ENCODE peak calls at places on chromosomes 4 and X, in seven cellular contexts. J is neural progenitor cell; V is effector memory CD4-positive, alpha-beta T cell; A is lower lobe of right lung; T is PC-3; K is fibroblast of lung; O is CD4-positive, CD25-positive, alpha-beta regulatory T cell. Z is an unnamed sample. For H3K4me1 and H3K27me3, the result is how much of the 10 kb centered on the place peaks cover.

GRCh38 chrX:130878350-130879341 is 24.4 kb downstream of the ENOX2 start:
- DNase-seq in V (no peak), O (no peak), J (no peak), A (peak), T (peak), K (peak), Z (peak)

GRCh38 chrX:24226176-24226575 is 76.6 kb downstream of the ZFX start:
- DNase-seq in O (no peak), K (no peak), V (no peak), A (no peak), J (no peak), T (no peak), Z (no peak)

GRCh38 chr4:69881173-69881773 is 21.3 kb upstream of the SULT1E1 start:
- DNase-seq in A (no peak), V (no peak), T (peak), K (peak), O (peak), J (peak), Z (no peak)

GRCh38 chrX:23667239-23668177 is at the start of gene PRDX4:
- DNase-seq in V (peak), O (peak), J (peak), K (peak), A (peak), T (peak), Z (peak)

GRCh38 chrX:7582191-7582590 is 260.8 kb upstream of the VCX start:
- DNase-seq in T (no peak), O (no peak), J (no peak), A (no peak), V (no peak), K (no peak), Z (no peak)

GRCh38 chrX:155880586-155881157 is 473 bp upstream of the VAMP7 start:
- DNase-seq in K (peak), J (no peak), T (no peak), V (no peak), A (no peak), O (no peak), Z (no peak)

GRCh38 chr4:23369331-23369730 is 520.5 kb downstream of the PPARGC1A start:
- DNase-seq in O (no peak), V (no peak), K (no peak), T (no peak), J (peak), A (no peak), Z (no peak)

GRCh38 chr4:5973486-5974220 is 44.6 kb downstream of the C4orf50 start:
- DNase-seq in A (no peak), J (no peak), O (no peak), V (no peak), K (no peak), T (no peak), Z (no peak)

GRCh38 chr4:189090174-189090814 is 850.4 kb upstream of the FRG1 start:
- DNase-seq in V (no peak), K (no peak), O (no peak), A (no peak), J (peak), T (peak), Z (no peak)

GRCh38 chr4:94582517-94582916 is 130.8 kb downstream of the PDLIM5 start:
- DNase-seq in A (no peak), K (peak), O (no peak), V (no peak), T (peak), J (no peak), Z (no peak)

GRCh38 chr4:106773106-106773905 is 262.8 kb downstream of the DKK2 start:
- DNase-seq in K (peak), A (no peak), T (no peak), O (no peak), V (no peak), J (no peak), Z (peak)

GRCh38 chr4:17577660-17578481 is 873 bp downstream of the LAP3 start:
- DNase-seq in K (peak), A (peak), J (no peak), T (peak), V (no peak), O (no peak), Z (peak)

GRCh38 chr4:41538017-41538733 is at the start of gene LIMCH1:
- DNase-seq in A (peak), T (peak), J (peak), V (no peak), O (no peak), K (peak), Z (no peak)

GRCh38 chr4:129140521-129140920 is 44.6 kb downstream of the C4orf33 start:
- DNase-seq in T (peak), K (no peak), V (no peak), J (no peak), O (no peak), A (no peak), Z (no peak)

GRCh38 chrX:13078739-13079444 is 34.5 kb upstream of the FAM9C start:
- DNase-seq in K (peak), T (no peak), O (no peak), A (no peak), V (no peak), J (peak), Z (no peak)

GRCh38 chr4:80321776-80322175 is 13.8 kb upstream of the CFAP299 start:
- DNase-seq in O (no peak), T (no peak), V (no peak), A (no peak), J (no peak), K (no peak), Z (no peak)

GRCh38 chrX:110442631-110443030 is 84.0 kb downstream of the RTL9 start:
- DNase-seq in T (peak), O (peak), J (peak), K (peak), A (no peak), V (no peak), Z (peak)

GRCh38 chrX:11273544-11273943 is 19.7 kb upstream of the AMELX start:
- DNase-seq in J (no peak), V (no peak), A (no peak), K (peak), O (no peak), T (peak), Z (no peak)

GRCh38 chrX:42102586-42103282 is 179.4 kb upstream of the CASK start:
- DNase-seq in O (no peak), A (no peak), J (no peak), K (peak), V (no peak), T (peak), Z (no peak)

GRCh38 chr4:100299019-100299418 is 108.8 kb upstream of the DDIT4L start:
- DNase-seq in A (no peak), J (peak), V (no peak), T (peak), O (no peak), K (peak), Z (peak)

GRCh38 chrX:74246524-74246923 is 57.5 kb upstream of the ZCCHC13 start:
- DNase-seq in J (no peak), V (no peak), A (no peak), K (peak), T (peak), O (no peak), Z (peak)

GRCh38 chr4:89114100-89114499 is 2.8 kb downstream of the TIGD2 start:
- DNase-seq in O (no peak), A (no peak), K (no peak), T (no peak), V (no peak), J (no peak), Z (no peak)

GRCh38 chrX:122565952-122566351 is 618.1 kb upstream of the GRIA3 start:
- DNase-seq in V (no peak), J (no peak), A (no peak), T (peak), O (no peak), K (peak), Z (peak)

GRCh38 chrX:33434256-33435092 is 223.1 kb upstream of the DMD start:
- DNase-seq in J (peak), A (no peak), O (peak), K (peak), T (peak), V (no peak), Z (peak)

GRCh38 chr4:5789141-5789540 is 78.1 kb downstream of the EVC start:
- DNase-seq in V (no peak), J (no peak), A (no peak), O (no peak), K (no peak), T (no peak), Z (no peak)

GRCh38 chr4:114488301-114488982 is 110.2 kb upstream of the UGT8 start:
- DNase-seq in K (peak), J (no peak), O (no peak), T (no peak), A (no peak), V (no peak), Z (peak)

GRCh38 chrX:73214366-73215094 is at the start of gene NAP1L2:
- DNase-seq in T (peak), K (peak), J (peak), V (peak), O (peak), A (peak), Z (peak)

GRCh38 chrX:40151211-40152172 is 53.7 kb upstream of the BCOR start:
- DNase-seq in K (no peak), T (peak), V (no peak), A (peak), O (no peak), J (peak), Z (no peak)
- H3K4me1 ChIP-seq in K (under half), T (under half), V (under half), A (under half), O (under half), J (half or more), Z (under half)

GRCh38 chrX:69312141-69312670 is 147.0 kb upstream of the PJA1 start:
- DNase-seq in V (no peak), T (no peak), J (no peak), K (no peak), O (no peak), A (no peak), Z (no peak)
- H3K27me3 ChIP-seq in V (under half), T (under half), J (under half), K (under half), O (under half), A (under half), Z (under half)

DNA sequence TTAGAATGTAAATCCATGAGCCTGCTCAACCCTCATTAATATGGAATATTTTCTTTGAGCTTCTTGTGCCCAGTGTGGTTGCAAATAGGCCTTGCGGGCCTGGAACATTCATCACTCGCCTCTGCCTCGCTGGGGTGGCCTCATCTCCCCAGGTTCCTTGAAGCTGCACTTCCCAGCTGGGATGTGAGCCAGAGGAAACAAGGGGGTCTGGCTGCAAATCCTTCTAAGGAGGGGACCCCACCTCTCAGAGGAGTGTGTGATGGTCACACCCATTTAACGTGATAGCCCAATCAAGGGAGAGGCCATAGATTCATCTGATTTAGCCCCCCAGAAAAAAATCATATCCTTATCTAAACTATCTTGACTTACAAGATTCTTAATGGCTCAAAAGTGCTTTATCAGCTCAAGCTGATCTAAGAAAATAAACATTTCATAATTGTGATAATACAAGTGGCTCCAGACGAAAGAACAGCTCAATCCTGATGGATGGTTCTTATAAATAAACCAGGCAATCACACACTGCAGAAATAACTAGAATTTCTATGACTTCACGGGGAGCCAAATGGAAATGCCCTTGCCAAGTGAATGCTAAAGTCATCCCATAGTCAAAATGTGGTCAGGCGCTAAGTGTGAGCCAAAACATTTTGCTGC is 189.9 kb downstream of the PTTG2 start:
- DNase-seq in J (no peak), A (no peak), T (no peak), O (no peak), V (no peak), K (peak), Z (no peak)
- H3K27ac ChIP-seq in J (no peak), A (no peak), T (no peak), O (no peak), V (no peak), K (peak), Z (no peak)

DNA sequence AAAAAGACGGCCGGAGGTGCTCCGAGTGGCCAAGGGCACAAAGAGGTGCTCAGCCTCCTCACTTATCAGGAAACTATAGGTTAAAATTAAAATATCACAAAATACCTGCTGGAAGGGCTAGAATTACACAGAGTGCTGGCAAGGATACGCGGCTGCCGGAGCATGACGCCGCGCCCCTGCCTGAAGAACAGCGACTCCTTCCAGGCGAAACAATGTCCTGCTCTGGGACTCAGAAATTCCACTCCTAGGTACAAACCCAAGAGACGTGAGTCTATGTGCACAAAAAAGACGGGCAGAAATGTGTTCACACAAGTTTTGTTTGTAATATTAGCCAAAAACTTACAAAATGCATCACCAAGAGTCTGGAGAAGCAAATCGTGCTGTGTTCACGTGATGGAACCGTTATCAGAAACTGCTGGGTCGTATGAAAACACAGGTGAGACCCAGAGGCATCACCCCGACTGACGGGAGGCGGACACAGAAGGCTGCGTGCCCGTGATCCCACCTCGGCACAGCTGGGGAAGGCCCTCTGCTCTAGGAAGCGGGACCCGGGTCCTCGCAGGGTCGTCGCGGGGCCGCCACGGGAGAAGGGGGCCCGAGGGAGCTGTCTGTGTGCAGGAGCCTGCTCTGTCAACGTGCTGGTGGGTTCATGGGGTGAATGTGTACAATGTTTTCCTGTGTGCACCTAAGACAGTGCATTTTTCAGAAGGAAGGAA is 27.6 kb downstream of the CTBP1 start:
- DNase-seq in T (no peak), J (no peak), K (no peak), O (no peak), V (no peak), A (no peak), Z (no peak)
- H3K4me1 ChIP-seq in T (under half), J (under half), K (under half), O (under half), V (under half), A (under half), Z (under half)

GRCh38 chr4:174036111-174036510 is 247.4 kb downstream of the FBXO8 start:
- DNase-seq in V (no peak), K (no peak), A (no peak), J (no peak), O (no peak), T (no peak), Z (no peak)
- H3K27me3 ChIP-seq in V (under half), K (under half), A (under half), J (under half), O (under half), T (under half), Z (under half)